ENCODE peak calls at places on chromosomes 3 and 15, in four cellular contexts. R is SK-N-SH, M is GM12878, J is HCT116. C is an unnamed sample.

GRCh38 chr3:19248143-19248542 is 99.8 kb downstream of the KCNH8 start:
- DNase-seq in R (no peak), J (no peak), M (no peak), C (no peak)

GRCh38 chr15:23647001-23647295 is 719 bp downstream of the MAGEL2 start:
- DNase-seq in R (no peak), J (no peak), M (no peak), C (no peak)

GRCh38 chr15:81194723-81195122 is 2.0 kb upstream of the IL16 start:
- DNase-seq in R (no peak), J (no peak), M (no peak), C (no peak)

GRCh38 chr15:40430271-40430805 is 10.4 kb upstream of the BAHD1 start:
- DNase-seq in J (no peak), R (no peak), M (no peak), C (peak; percentile 85)

GRCh38 chr15:39735120-39735717 is 47.4 kb downstream of the FSIP1 start:
- DNase-seq in J (no peak), M (no peak), R (no peak), C (no peak)

GRCh38 chr3:136078421-136079364 is 113.2 kb downstream of the PPP2R3A start:
- DNase-seq in R (peak; percentile 15), J (no peak), M (no peak), C (peak; percentile 41)

GRCh38 chr15:67175643-67176071 is 78.8 kb downstream of the AAGAB start:
- DNase-seq in R (no peak), J (no peak), M (peak; percentile 8), C (no peak)

GRCh38 chr3:187858086-187858485 is 112.8 kb upstream of the BCL6 start:
- DNase-seq in M (no peak), R (no peak), J (no peak), C (no peak)

DNA sequence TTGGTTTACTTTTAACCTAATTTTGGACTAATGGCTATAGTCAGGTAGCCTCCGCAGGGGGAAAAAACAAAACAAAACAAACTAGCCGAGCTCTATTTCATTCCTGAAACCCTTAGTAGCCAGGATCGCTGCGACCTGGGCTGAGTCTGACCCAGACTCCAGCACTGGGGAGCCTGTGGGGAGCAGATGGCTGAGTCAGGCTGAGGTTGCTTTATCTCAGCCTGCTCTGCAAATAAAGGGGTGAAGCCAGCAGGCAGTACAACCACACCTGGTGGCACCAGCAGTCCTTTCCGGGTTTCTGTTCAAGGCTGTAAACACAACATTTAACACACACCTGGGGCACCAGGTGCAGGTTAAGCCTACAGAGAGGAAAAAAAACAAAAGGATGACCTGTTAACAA is 27.3 kb downstream of the ABHD2 start:
- DNase-seq in M (no peak), J (no peak), R (no peak), C (no peak)
- TF ChIP-seq JUND in M (no peak), J (no peak), R (no peak), C (no peak)

GRCh38 chr15:95664435-95664834 is 666.1 kb upstream of the NR2F2 start:
- DNase-seq in R (no peak), J (no peak), M (no peak), C (no peak)
- TF ChIP-seq JUND in R (no peak), J (no peak), M (no peak), C (no peak)

GRCh38 chr3:127387556-127388153 is 99.8 kb upstream of the PRR20G start:
- DNase-seq in J (no peak), M (no peak), R (no peak), C (no peak)

GRCh38 chr3:127389913-127390312 is 102.1 kb upstream of the PRR20G start:
- DNase-seq in M (no peak), R (no peak), J (no peak), C (no peak)

GRCh38 chr3:127390365-127391025 is 102.6 kb upstream of the PRR20G start:
- DNase-seq in J (no peak), M (no peak), R (no peak), C (no peak)

GRCh38 chr3:127388412-127388811 is 100.6 kb upstream of the PRR20G start:
- DNase-seq in R (no peak), J (no peak), M (no peak), C (no peak)

GRCh38 chr3:127389415-127389814 is 101.6 kb upstream of the PRR20G start:
- DNase-seq in M (no peak), R (no peak), J (no peak), C (no peak)
- TF ChIP-seq JUND in M (no peak), R (no peak), J (peak; percentile 38), C (no peak)

GRCh38 chr3:184788751-184789150 is 23.2 kb upstream of the VPS8 start:
- DNase-seq in M (no peak), R (peak; percentile 8), J (no peak), C (no peak)

GRCh38 chr3:184789314-184789998 is 22.5 kb upstream of the VPS8 start:
- DNase-seq in R (peak; percentile 6), M (no peak), J (no peak), C (no peak)

GRCh38 chr3:184785106-184785505 is 26.9 kb upstream of the VPS8 start:
- DNase-seq in J (no peak), M (no peak), R (peak; percentile 5), C (no peak)

GRCh38 chr3:184785856-184786255 is 26.1 kb upstream of the VPS8 start:
- DNase-seq in M (no peak), J (no peak), R (peak; percentile 4), C (no peak)

GRCh38 chr3:184786271-184787010 is 25.5 kb upstream of the VPS8 start:
- DNase-seq in R (peak; percentile 25), J (no peak), M (no peak), C (no peak)
- TF ChIP-seq JUND in R (no peak), J (no peak), M (no peak), C (no peak)

DNA sequence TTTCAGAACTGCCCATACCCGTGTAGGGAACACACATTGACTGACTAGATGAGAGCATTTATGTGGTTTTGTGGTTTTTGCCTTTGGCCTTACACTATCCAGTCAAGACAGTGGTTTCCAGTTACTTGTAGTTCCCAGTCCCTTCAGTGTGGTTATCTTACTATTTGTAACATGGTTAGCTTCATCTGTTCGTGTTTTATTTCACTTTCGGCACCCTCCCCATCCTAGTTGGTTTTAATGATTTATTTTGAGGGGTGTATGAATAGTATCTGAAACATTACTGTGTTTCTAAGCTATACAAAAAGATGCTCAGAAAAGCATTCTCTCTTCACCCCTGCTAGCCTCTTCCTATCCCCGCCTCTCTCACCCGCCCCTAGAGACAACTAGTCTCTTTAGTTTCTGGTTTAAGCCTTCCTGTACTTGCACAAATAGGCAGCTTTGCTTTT is 14.1 kb downstream of the LYSMD4 start:
- DNase-seq in M (peak; percentile 83), R (no peak), J (no peak), C (no peak)
- TF ChIP-seq JUND in M (no peak), R (no peak), J (no peak), C (no peak)

GRCh38 chr3:144039661-144040060 is 68.0 kb downstream of the DIPK2A start:
- DNase-seq in R (no peak), M (no peak), J (no peak), C (no peak)
- TF ChIP-seq JUND in R (no peak), M (no peak), J (no peak), C (no peak)

GRCh38 chr3:75089831-75090230 is 475.4 kb upstream of the CNTN3 start:
- DNase-seq in R (no peak), M (no peak), J (no peak), C (peak; percentile 2)
- TF ChIP-seq JUND in R (no peak), M (no peak), J (no peak), C (no peak)

GRCh38 chr3:39013921-39014509 is 37.7 kb downstream of the SCN11A start:
- DNase-seq in R (no peak), J (no peak), M (no peak), C (peak; percentile 20)

GRCh38 chr3:39011191-39011736 is 40.5 kb downstream of the SCN11A start:
- DNase-seq in M (no peak), R (no peak), J (no peak), C (no peak)

DNA sequence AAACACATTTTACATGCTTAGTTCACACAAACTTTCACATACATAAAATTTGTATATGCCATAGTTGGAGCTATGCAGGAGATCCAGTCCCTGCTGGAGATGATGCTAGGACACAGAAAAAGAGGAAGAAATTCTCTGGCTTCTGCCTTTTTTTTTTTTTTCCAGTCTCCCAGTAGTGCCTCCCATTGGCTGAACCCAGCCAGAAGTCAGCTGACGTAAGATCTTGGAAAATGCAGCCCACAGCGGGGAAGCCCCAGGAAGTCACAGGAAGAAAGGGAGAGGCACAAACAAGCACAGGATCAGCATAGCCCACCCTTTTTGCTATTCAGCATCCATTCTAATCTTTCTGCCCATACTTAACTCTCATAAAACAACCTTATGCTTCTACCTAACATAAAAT is 38.5 kb downstream of the SCN11A start:
- DNase-seq in M (no peak), R (no peak), J (no peak), C (no peak)
- TF ChIP-seq JUND in M (no peak), R (no peak), J (no peak), C (no peak)

GRCh38 chr3:100008081-100008698 is 106.1 kb downstream of the FILIP1L start:
- DNase-seq in J (no peak), R (no peak), M (no peak), C (no peak)

GRCh38 chr3:100007313-100007712 is 107.0 kb downstream of the FILIP1L start:
- DNase-seq in M (no peak), R (no peak), J (no peak), C (no peak)

GRCh38 chr3:100005670-100006393 is 108.5 kb downstream of the FILIP1L start:
- DNase-seq in J (no peak), R (no peak), M (no peak), C (no peak)

GRCh38 chr3:100004931-100005330 is 109.4 kb downstream of the FILIP1L start:
- DNase-seq in R (no peak), J (no peak), M (no peak), C (no peak)

DNA sequence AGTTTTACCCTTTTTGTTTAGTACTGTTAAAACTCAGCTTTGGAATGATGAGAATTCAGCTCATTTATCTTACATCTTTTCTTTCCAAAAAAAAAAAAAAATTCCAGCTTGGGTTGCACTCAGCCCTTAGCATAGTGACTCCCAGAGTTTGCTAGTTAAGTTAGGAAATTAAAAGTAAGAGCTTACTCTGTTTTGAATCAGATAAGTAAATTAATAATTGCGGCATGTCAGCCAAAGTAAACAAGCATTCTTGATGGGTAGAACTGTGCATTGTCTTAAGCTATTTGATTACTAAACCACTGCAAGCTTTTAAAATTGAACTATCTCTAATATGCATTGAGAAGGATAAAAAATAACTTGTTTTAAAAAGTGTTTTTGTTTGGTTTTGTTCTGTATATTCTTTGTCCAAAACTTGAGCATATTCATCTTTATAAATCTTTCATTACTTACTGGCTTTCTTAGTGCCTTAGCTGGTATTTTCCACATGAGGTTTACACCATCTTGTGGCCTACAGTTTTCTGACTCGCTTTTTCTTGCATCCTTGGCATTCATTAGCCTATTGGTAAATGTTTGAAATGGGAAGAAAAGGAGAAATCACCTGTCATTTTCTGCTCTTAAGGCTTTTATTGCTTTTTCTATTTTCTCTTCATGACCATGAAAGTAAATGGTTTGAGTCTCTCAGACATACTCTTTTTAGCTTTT is 107.6 kb downstream of the FILIP1L start:
- DNase-seq in R (no peak), J (no peak), M (no peak), C (no peak)
- TF ChIP-seq JUND in R (peak; percentile 46), J (no peak), M (no peak), C (no peak)

GRCh38 chr3:134039161-134039862 is 9.6 kb upstream of the SLCO2A1 start:
- DNase-seq in R (no peak), M (no peak), J (peak; percentile 8), C (peak; percentile 31)
- TF ChIP-seq JUND in R (no peak), M (no peak), J (no peak), C (no peak)

C was measured in T47D.